ENCODE peak calls at places on chromosomes 4 and X, in four cellular contexts. One of them, this sample, is unnamed.

GRCh38 chrX:119721926-119722325 is 29.0 kb upstream of the SEPTIN6 start:
- DNase-seq in fibroblast of lung: no peak
- DNase-seq in left ventricle myocardium inferior: no peak
- DNase-seq in psoas muscle: no peak
- DNase-seq in this sample: no peak

GRCh38 chrX:40099046-40099968 is 1.5 kb upstream of the BCOR start:
- DNase-seq in fibroblast of lung: no peak
- DNase-seq in left ventricle myocardium inferior: peak; percentile 33
- DNase-seq in psoas muscle: peak; percentile 61
- DNase-seq in this sample: peak; percentile 81

GRCh38 chr4:163895369-163896005 is 401.0 kb downstream of the TMA16 start:
- DNase-seq in fibroblast of lung: no peak
- DNase-seq in left ventricle myocardium inferior: no peak
- DNase-seq in psoas muscle: no peak
- DNase-seq in this sample: no peak

GRCh38 chr4:77493829-77494551 is 111.6 kb upstream of the CXCL13 start:
- DNase-seq in fibroblast of lung: no peak
- DNase-seq in left ventricle myocardium inferior: no peak
- DNase-seq in psoas muscle: no peak
- DNase-seq in this sample: no peak

GRCh38 chr4:127355738-127356137 is 277.0 kb upstream of the INTU start:
- DNase-seq in fibroblast of lung: no peak
- DNase-seq in left ventricle myocardium inferior: no peak
- DNase-seq in psoas muscle: no peak
- DNase-seq in this sample: no peak

GRCh38 chr4:171157462-171158082 is 655.6 kb upstream of the GALNTL6 start:
- DNase-seq in fibroblast of lung: no peak
- DNase-seq in left ventricle myocardium inferior: no peak
- DNase-seq in psoas muscle: no peak
- DNase-seq in this sample: no peak

GRCh38 chr4:82842593-82842992 is 44.0 kb upstream of the SCD5 start:
- DNase-seq in fibroblast of lung: peak; percentile 25
- DNase-seq in left ventricle myocardium inferior: no peak
- DNase-seq in psoas muscle: no peak
- DNase-seq in this sample: no peak

GRCh38 chr4:168694669-168695068 is 197.8 kb downstream of the PALLD start:
- DNase-seq in fibroblast of lung: peak; percentile 67
- DNase-seq in left ventricle myocardium inferior: no peak
- DNase-seq in psoas muscle: no peak
- DNase-seq in this sample: no peak

GRCh38 chr4:67712000-67712625 is 11.2 kb upstream of the UBA6 start:
- DNase-seq in fibroblast of lung: no peak
- DNase-seq in left ventricle myocardium inferior: no peak
- DNase-seq in psoas muscle: no peak
- DNase-seq in this sample: no peak

GRCh38 chr4:66567551-66567950 is 897.3 kb upstream of the EPHA5 start:
- DNase-seq in fibroblast of lung: no peak
- DNase-seq in left ventricle myocardium inferior: no peak
- DNase-seq in psoas muscle: no peak
- DNase-seq in this sample: no peak

GRCh38 chr4:101415962-101416361 is 68.6 kb upstream of the PPP3CA start:
- DNase-seq in fibroblast of lung: no peak
- DNase-seq in left ventricle myocardium inferior: no peak
- DNase-seq in psoas muscle: no peak
- DNase-seq in this sample: peak; percentile 13

GRCh38 chr4:188403272-188403671 is 264.0 kb downstream of the TRIML1 start:
- DNase-seq in fibroblast of lung: no peak
- DNase-seq in left ventricle myocardium inferior: no peak
- DNase-seq in psoas muscle: no peak
- DNase-seq in this sample: no peak

GRCh38 chr4:185112104-185112503 is 31.0 kb upstream of the SLC25A4 start:
- DNase-seq in fibroblast of lung: peak; percentile 97
- DNase-seq in left ventricle myocardium inferior: no peak
- DNase-seq in psoas muscle: no peak
- DNase-seq in this sample: no peak

GRCh38 chrX:22246620-22247019 is 26.1 kb upstream of the CBLL2 start:
- DNase-seq in fibroblast of lung: peak; percentile 2
- DNase-seq in left ventricle myocardium inferior: no peak
- DNase-seq in psoas muscle: no peak
- DNase-seq in this sample: no peak

GRCh38 chrX:19373034-19373891 is 29.5 kb downstream of the PDHA1 start:
- DNase-seq in fibroblast of lung: no peak
- DNase-seq in left ventricle myocardium inferior: no peak
- DNase-seq in psoas muscle: no peak
- DNase-seq in this sample: no peak

GRCh38 chrX:111284615-111285294 is 14.5 kb upstream of the CAPN6 start:
- DNase-seq in fibroblast of lung: no peak
- DNase-seq in left ventricle myocardium inferior: no peak
- DNase-seq in psoas muscle: no peak
- DNase-seq in this sample: no peak

GRCh38 chr4:166670341-166670740 is 564.0 kb downstream of the SPOCK3 start:
- DNase-seq in fibroblast of lung: no peak
- DNase-seq in left ventricle myocardium inferior: no peak
- DNase-seq in psoas muscle: no peak
- DNase-seq in this sample: no peak

GRCh38 chrX:131675596-131676194 is 131.8 kb downstream of the OR13H1 start:
- DNase-seq in fibroblast of lung: peak; percentile 18
- DNase-seq in left ventricle myocardium inferior: no peak
- DNase-seq in psoas muscle: no peak
- DNase-seq in this sample: no peak

GRCh38 chr4:141448490-141448889 is 187.9 kb upstream of the IL15 start:
- DNase-seq in fibroblast of lung: peak; percentile 78
- DNase-seq in left ventricle myocardium inferior: no peak
- DNase-seq in psoas muscle: no peak
- DNase-seq in this sample: no peak

GRCh38 chr4:83831588-83831987 is 295.7 kb downstream of the GPAT3 start:
- DNase-seq in fibroblast of lung: no peak
- DNase-seq in left ventricle myocardium inferior: no peak
- DNase-seq in psoas muscle: no peak
- DNase-seq in this sample: no peak

GRCh38 chrX:102746134-102746584 is 25.6 kb downstream of the GPRASP3 start:
- DNase-seq in fibroblast of lung: peak; percentile 10
- DNase-seq in left ventricle myocardium inferior: peak; percentile 26
- DNase-seq in psoas muscle: peak; percentile 62
- DNase-seq in this sample: peak; percentile 79

GRCh38 chr4:114286275-114286674 is 306.8 kb upstream of the ARSJ start:
- DNase-seq in fibroblast of lung: no peak
- DNase-seq in left ventricle myocardium inferior: no peak
- DNase-seq in psoas muscle: no peak
- DNase-seq in this sample: no peak

GRCh38 chr4:6926681-6927478 is 17.3 kb downstream of the TBC1D14 start:
- DNase-seq in fibroblast of lung: peak; percentile 66
- DNase-seq in left ventricle myocardium inferior: peak; percentile 50
- DNase-seq in psoas muscle: no peak
- DNase-seq in this sample: no peak

GRCh38 chrX:153900806-153901752 is 3.4 kb upstream of the AVPR2 start:
- DNase-seq in fibroblast of lung: peak; percentile 61
- DNase-seq in left ventricle myocardium inferior: peak; percentile 39
- DNase-seq in psoas muscle: peak; percentile 74
- DNase-seq in this sample: no peak

GRCh38 chr4:181176306-181176705 is 1066.9 kb upstream of the TENM3 start:
- DNase-seq in fibroblast of lung: no peak
- DNase-seq in left ventricle myocardium inferior: no peak
- DNase-seq in psoas muscle: no peak
- DNase-seq in this sample: no peak

GRCh38 chr4:15681372-15682339 is at the start of gene FAM200B:
- DNase-seq in fibroblast of lung: peak; percentile 98
- DNase-seq in left ventricle myocardium inferior: peak; percentile 99
- DNase-seq in psoas muscle: peak; percentile 99
- DNase-seq in this sample: peak; percentile 99

GRCh38 chr4:16532240-16532990 is 306.1 kb upstream of the TAPT1 start:
- DNase-seq in fibroblast of lung: peak; percentile 96
- DNase-seq in left ventricle myocardium inferior: no peak
- DNase-seq in psoas muscle: no peak
- DNase-seq in this sample: no peak

GRCh38 chr4:2843023-2843908 is at the start of gene ADD1:
- DNase-seq in fibroblast of lung: peak; percentile 94
- DNase-seq in left ventricle myocardium inferior: peak; percentile 92
- DNase-seq in psoas muscle: peak; percentile 95
- DNase-seq in this sample: peak; percentile 96

DNA sequence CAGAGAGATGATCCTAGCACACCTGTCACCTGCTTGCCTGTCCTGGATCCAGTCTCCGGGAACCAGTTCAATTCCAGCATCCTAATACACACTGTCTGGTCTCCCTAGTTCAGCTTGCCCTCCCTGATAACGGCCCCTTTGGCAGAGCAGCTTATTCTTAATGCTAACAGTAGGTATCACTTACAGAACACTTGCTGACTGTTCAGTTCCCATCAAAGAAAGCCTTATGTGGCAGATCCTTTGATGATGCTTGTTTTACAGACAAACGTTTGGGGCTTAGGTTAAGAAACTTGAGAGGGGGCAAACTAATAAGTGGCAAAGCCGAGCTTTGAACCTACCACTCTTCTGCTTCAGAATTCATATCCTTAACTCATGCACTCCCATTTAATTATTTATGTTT is 885 bp downstream of the RASSF6 start:
- DNase-seq in fibroblast of lung: no peak
- DNase-seq in left ventricle myocardium inferior: no peak
- DNase-seq in psoas muscle: no peak
- DNase-seq in this sample: no peak
- H3K4me3 ChIP-seq in fibroblast of lung: no peak overlapping the region
- H3K4me3 ChIP-seq in left ventricle myocardium inferior: no peak overlapping the region
- H3K4me3 ChIP-seq in psoas muscle: no peak overlapping the region
- H3K4me3 ChIP-seq in this sample: no peak overlapping the region

GRCh38 chrX:619812-620493 is 10.6 kb upstream of the SHOX start:
- DNase-seq in fibroblast of lung: no peak
- DNase-seq in left ventricle myocardium inferior: no peak
- DNase-seq in psoas muscle: no peak
- DNase-seq in this sample: no peak
- H3K4me3 ChIP-seq in fibroblast of lung: no peak overlapping the region
- H3K4me3 ChIP-seq in left ventricle myocardium inferior: no peak overlapping the region
- H3K4me3 ChIP-seq in psoas muscle: no peak overlapping the region
- H3K4me3 ChIP-seq in this sample: no peak overlapping the region

DNA sequence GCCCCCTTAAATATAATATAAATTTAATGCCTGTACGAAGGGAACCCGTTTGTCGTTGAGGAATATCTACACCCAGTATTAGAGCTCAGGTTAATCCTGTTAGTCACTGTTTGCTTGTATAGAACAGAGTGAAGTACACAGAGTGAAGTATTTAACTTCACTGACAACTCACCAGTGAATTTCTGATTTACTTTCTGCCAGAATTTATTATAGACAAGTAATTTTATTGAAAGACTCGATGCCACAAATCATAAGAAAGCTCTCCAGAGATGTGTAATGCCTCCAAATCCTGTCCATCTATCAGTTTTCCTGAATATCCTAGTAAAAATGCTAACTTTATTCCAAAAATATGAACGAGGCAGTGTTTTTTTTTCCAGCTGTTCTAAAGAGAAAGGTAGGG is 1.6 kb downstream of the GAB1 start:
- DNase-seq in fibroblast of lung: no peak
- DNase-seq in left ventricle myocardium inferior: no peak
- DNase-seq in psoas muscle: no peak
- DNase-seq in this sample: no peak
- H3K4me3 ChIP-seq in fibroblast of lung: peak overlapping the region; percentile 83
- H3K4me3 ChIP-seq in left ventricle myocardium inferior: peak overlapping the region; percentile 87
- H3K4me3 ChIP-seq in psoas muscle: peak overlapping the region; percentile 97
- H3K4me3 ChIP-seq in this sample: peak overlapping the region; percentile 87

GRCh38 chr4:88757067-88757466 is 59.4 kb upstream of the NAP1L5 start:
- DNase-seq in fibroblast of lung: no peak
- DNase-seq in left ventricle myocardium inferior: no peak
- DNase-seq in psoas muscle: no peak
- DNase-seq in this sample: no peak
- H3K4me3 ChIP-seq in fibroblast of lung: no peak overlapping the region
- H3K4me3 ChIP-seq in left ventricle myocardium inferior: no peak overlapping the region
- H3K4me3 ChIP-seq in psoas muscle: peak overlapping the region; percentile 55
- H3K4me3 ChIP-seq in this sample: no peak overlapping the region

GRCh38 chrX:150366951-150367545 is 3.9 kb downstream of the MAMLD1 start:
- DNase-seq in fibroblast of lung: peak; percentile 58
- DNase-seq in left ventricle myocardium inferior: no peak
- DNase-seq in psoas muscle: no peak
- DNase-seq in this sample: no peak
- H3K4me3 ChIP-seq in fibroblast of lung: peak overlapping the region; percentile 52
- H3K4me3 ChIP-seq in left ventricle myocardium inferior: peak overlapping the region; percentile 73
- H3K4me3 ChIP-seq in psoas muscle: peak overlapping the region; percentile 72
- H3K4me3 ChIP-seq in this sample: peak overlapping the region; percentile 76

GRCh38 chr4:54663181-54663580 is 5.4 kb downstream of the KIT start:
- DNase-seq in fibroblast of lung: no peak
- DNase-seq in left ventricle myocardium inferior: no peak
- DNase-seq in psoas muscle: no peak
- DNase-seq in this sample: no peak
- H3K4me3 ChIP-seq in fibroblast of lung: no peak overlapping the region
- H3K4me3 ChIP-seq in left ventricle myocardium inferior: no peak overlapping the region
- H3K4me3 ChIP-seq in psoas muscle: no peak overlapping the region
- H3K4me3 ChIP-seq in this sample: no peak overlapping the region

DNA sequence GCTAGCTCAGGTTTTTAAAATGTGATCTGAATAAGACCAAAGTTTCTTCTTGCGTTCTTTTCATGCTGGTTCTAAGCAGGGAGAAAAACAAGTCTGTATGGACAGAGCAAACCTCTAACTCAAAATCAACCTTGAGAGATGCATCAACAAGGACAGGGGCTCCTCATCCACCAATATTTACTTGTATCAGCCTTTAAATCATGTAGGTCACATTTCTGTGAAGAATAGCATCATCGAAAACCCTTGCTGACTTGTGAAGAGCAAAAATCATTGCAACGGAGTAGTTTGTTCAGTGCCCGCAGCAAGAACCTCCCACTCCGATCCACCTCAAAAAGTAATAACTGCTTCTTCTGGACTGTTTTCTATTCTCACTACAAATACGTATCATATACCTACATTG is 1.2 kb downstream of the ATP10D start:
- DNase-seq in fibroblast of lung: peak; percentile 42
- DNase-seq in left ventricle myocardium inferior: no peak
- DNase-seq in psoas muscle: no peak
- DNase-seq in this sample: no peak
- H3K4me3 ChIP-seq in fibroblast of lung: peak overlapping the region; percentile 88
- H3K4me3 ChIP-seq in left ventricle myocardium inferior: peak overlapping the region; percentile 72
- H3K4me3 ChIP-seq in psoas muscle: peak overlapping the region; percentile 74
- H3K4me3 ChIP-seq in this sample: peak overlapping the region; percentile 75

DNA sequence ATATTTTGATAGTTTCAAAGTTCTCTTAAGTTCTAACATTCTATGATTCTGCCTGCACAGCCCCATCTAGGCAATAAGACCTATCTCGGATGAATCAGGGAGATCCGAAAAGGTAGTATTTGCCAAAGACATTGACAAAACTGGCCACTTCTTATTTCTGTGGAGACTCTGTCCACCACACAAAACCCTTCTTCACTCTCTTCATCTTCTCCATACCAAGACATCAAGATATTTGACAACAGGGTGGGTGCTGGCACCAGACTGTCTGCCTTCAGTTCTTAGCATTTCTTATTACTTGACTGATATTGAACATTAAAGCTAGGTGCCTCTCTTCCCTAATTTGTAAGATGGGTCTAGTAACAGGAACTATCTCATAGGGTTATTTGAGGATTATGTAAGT is 1.8 kb upstream of the UNC5C start:
- DNase-seq in fibroblast of lung: no peak
- DNase-seq in left ventricle myocardium inferior: no peak
- DNase-seq in psoas muscle: no peak
- DNase-seq in this sample: no peak
- H3K4me3 ChIP-seq in fibroblast of lung: no peak overlapping the region
- H3K4me3 ChIP-seq in left ventricle myocardium inferior: peak overlapping the region; percentile 74
- H3K4me3 ChIP-seq in psoas muscle: no peak overlapping the region
- H3K4me3 ChIP-seq in this sample: peak overlapping the region; percentile 75